ENCODE peak calls at places on chromosomes 4 and X, in ten cellular contexts. One of them, this sample, is unnamed.

GRCh38 chr4:56464581-56464980 is 2.8 kb upstream of the SRP72 start:
- DNase-seq in transverse colon: no peak
- DNase-seq in suprapubic skin: no peak
- DNase-seq in cardiac muscle cell: no peak
- DNase-seq in esophagus squamous epithelium: no peak
- DNase-seq in foreskin fibroblast: no peak
- DNase-seq in upper lobe of right lung: no peak
- DNase-seq in Panc1: no peak
- DNase-seq in right lobe of liver: no peak
- DNase-seq in SK-N-SH: no peak
- DNase-seq in this sample: no peak

GRCh38 chrX:44152867-44153266 is 179.7 kb upstream of the NDP start:
- DNase-seq in cardiac muscle cell: peak; percentile 41
- DNase-seq in right lobe of liver: no peak
- DNase-seq in suprapubic skin: no peak
- DNase-seq in transverse colon: no peak
- DNase-seq in upper lobe of right lung: no peak
- DNase-seq in SK-N-SH: no peak
- DNase-seq in foreskin fibroblast: no peak
- DNase-seq in esophagus squamous epithelium: no peak
- DNase-seq in Panc1: no peak
- DNase-seq in this sample: peak; percentile 42

GRCh38 chr4:87633239-87633638 is 16.8 kb upstream of the DMP1 start:
- DNase-seq in foreskin fibroblast: no peak
- DNase-seq in cardiac muscle cell: peak; percentile 80
- DNase-seq in suprapubic skin: no peak
- DNase-seq in upper lobe of right lung: no peak
- DNase-seq in transverse colon: no peak
- DNase-seq in right lobe of liver: no peak
- DNase-seq in Panc1: no peak
- DNase-seq in SK-N-SH: peak; percentile 24
- DNase-seq in esophagus squamous epithelium: no peak
- DNase-seq in this sample: peak; percentile 64

GRCh38 chr4:23579166-23579565 is 310.7 kb downstream of the PPARGC1A start:
- DNase-seq in esophagus squamous epithelium: no peak
- DNase-seq in SK-N-SH: no peak
- DNase-seq in cardiac muscle cell: no peak
- DNase-seq in transverse colon: no peak
- DNase-seq in right lobe of liver: no peak
- DNase-seq in upper lobe of right lung: no peak
- DNase-seq in Panc1: no peak
- DNase-seq in foreskin fibroblast: no peak
- DNase-seq in suprapubic skin: no peak
- DNase-seq in this sample: no peak

GRCh38 chr4:7945709-7946380 is 6.2 kb upstream of the AFAP1 start:
- DNase-seq in right lobe of liver: no peak
- DNase-seq in esophagus squamous epithelium: no peak
- DNase-seq in SK-N-SH: no peak
- DNase-seq in foreskin fibroblast: no peak
- DNase-seq in transverse colon: no peak
- DNase-seq in upper lobe of right lung: peak; percentile 10
- DNase-seq in Panc1: no peak
- DNase-seq in suprapubic skin: no peak
- DNase-seq in cardiac muscle cell: peak; percentile 65
- DNase-seq in this sample: peak; percentile 88

GRCh38 chr4:180028682-180029081 is 2214.5 kb upstream of the TENM3 start:
- DNase-seq in suprapubic skin: no peak
- DNase-seq in foreskin fibroblast: no peak
- DNase-seq in Panc1: no peak
- DNase-seq in SK-N-SH: peak; percentile 1
- DNase-seq in upper lobe of right lung: no peak
- DNase-seq in cardiac muscle cell: no peak
- DNase-seq in right lobe of liver: peak; percentile 25
- DNase-seq in esophagus squamous epithelium: no peak
- DNase-seq in transverse colon: peak; percentile 23
- DNase-seq in this sample: no peak

GRCh38 chrX:134718329-134719317 is 60.4 kb upstream of the PLAC1 start:
- DNase-seq in upper lobe of right lung: peak; percentile 60
- DNase-seq in suprapubic skin: no peak
- DNase-seq in esophagus squamous epithelium: no peak
- DNase-seq in cardiac muscle cell: peak; percentile 92
- DNase-seq in right lobe of liver: no peak
- DNase-seq in transverse colon: no peak
- DNase-seq in SK-N-SH: no peak
- DNase-seq in Panc1: peak; percentile 75
- DNase-seq in foreskin fibroblast: peak; percentile 92
- DNase-seq in this sample: peak; percentile 94

GRCh38 chr4:169655401-169655800 is 35.0 kb downstream of the CLCN3 start:
- DNase-seq in suprapubic skin: no peak
- DNase-seq in upper lobe of right lung: no peak
- DNase-seq in esophagus squamous epithelium: no peak
- DNase-seq in right lobe of liver: no peak
- DNase-seq in foreskin fibroblast: no peak
- DNase-seq in SK-N-SH: no peak
- DNase-seq in Panc1: no peak
- DNase-seq in transverse colon: no peak
- DNase-seq in cardiac muscle cell: no peak
- DNase-seq in this sample: no peak

GRCh38 chrX:29233592-29234179 is 646.4 kb downstream of the IL1RAPL1 start:
- DNase-seq in transverse colon: no peak
- DNase-seq in foreskin fibroblast: no peak
- DNase-seq in esophagus squamous epithelium: no peak
- DNase-seq in Panc1: no peak
- DNase-seq in SK-N-SH: no peak
- DNase-seq in cardiac muscle cell: no peak
- DNase-seq in right lobe of liver: no peak
- DNase-seq in upper lobe of right lung: no peak
- DNase-seq in suprapubic skin: no peak
- DNase-seq in this sample: no peak

GRCh38 chrX:10797493-10797892 is 177.1 kb upstream of the MID1 start:
- DNase-seq in suprapubic skin: no peak
- DNase-seq in Panc1: no peak
- DNase-seq in right lobe of liver: no peak
- DNase-seq in cardiac muscle cell: peak; percentile 15
- DNase-seq in upper lobe of right lung: no peak
- DNase-seq in esophagus squamous epithelium: no peak
- DNase-seq in transverse colon: no peak
- DNase-seq in foreskin fibroblast: peak; percentile 14
- DNase-seq in SK-N-SH: no peak
- DNase-seq in this sample: peak; percentile 30

GRCh38 chrX:68827848-68828562 is 816 bp upstream of the EFNB1 start:
- DNase-seq in esophagus squamous epithelium: peak; percentile 21
- DNase-seq in Panc1: peak; percentile 58
- DNase-seq in upper lobe of right lung: peak; percentile 85
- DNase-seq in transverse colon: peak; percentile 88
- DNase-seq in foreskin fibroblast: peak; percentile 52
- DNase-seq in right lobe of liver: peak; percentile 82
- DNase-seq in suprapubic skin: peak; percentile 85
- DNase-seq in cardiac muscle cell: peak; percentile 89
- DNase-seq in SK-N-SH: peak; percentile 77
- DNase-seq in this sample: peak; percentile 84

GRCh38 chr4:15702941-15703403 is at the start of gene BST1:
- DNase-seq in Panc1: no peak
- DNase-seq in SK-N-SH: peak; percentile 81
- DNase-seq in transverse colon: peak; percentile 81
- DNase-seq in cardiac muscle cell: peak; percentile 77
- DNase-seq in foreskin fibroblast: peak; percentile 45
- DNase-seq in suprapubic skin: peak; percentile 88
- DNase-seq in right lobe of liver: peak; percentile 68
- DNase-seq in upper lobe of right lung: peak; percentile 87
- DNase-seq in esophagus squamous epithelium: no peak
- DNase-seq in this sample: peak; percentile 63

GRCh38 chr4:93394488-93395185 is 433.9 kb upstream of the ATOH1 start:
- DNase-seq in esophagus squamous epithelium: no peak
- DNase-seq in transverse colon: no peak
- DNase-seq in cardiac muscle cell: peak; percentile 56
- DNase-seq in Panc1: no peak
- DNase-seq in SK-N-SH: no peak
- DNase-seq in right lobe of liver: no peak
- DNase-seq in upper lobe of right lung: no peak
- DNase-seq in suprapubic skin: no peak
- DNase-seq in foreskin fibroblast: peak; percentile 56
- DNase-seq in this sample: peak; percentile 30

GRCh38 chrX:123849096-123849495 is 10.8 kb upstream of the XIAP start:
- DNase-seq in transverse colon: no peak
- DNase-seq in esophagus squamous epithelium: no peak
- DNase-seq in right lobe of liver: no peak
- DNase-seq in foreskin fibroblast: no peak
- DNase-seq in upper lobe of right lung: no peak
- DNase-seq in Panc1: no peak
- DNase-seq in SK-N-SH: no peak
- DNase-seq in suprapubic skin: no peak
- DNase-seq in cardiac muscle cell: no peak
- DNase-seq in this sample: no peak

GRCh38 chr4:68163754-68164153 is 34.1 kb upstream of the TMPRSS11F start:
- DNase-seq in cardiac muscle cell: no peak
- DNase-seq in Panc1: no peak
- DNase-seq in transverse colon: no peak
- DNase-seq in upper lobe of right lung: no peak
- DNase-seq in suprapubic skin: no peak
- DNase-seq in esophagus squamous epithelium: no peak
- DNase-seq in right lobe of liver: no peak
- DNase-seq in SK-N-SH: no peak
- DNase-seq in foreskin fibroblast: no peak
- DNase-seq in this sample: no peak

GRCh38 chr4:1116837-1117236 is 3.5 kb upstream of the RNF212 start:
- DNase-seq in right lobe of liver: no peak
- DNase-seq in SK-N-SH: no peak
- DNase-seq in esophagus squamous epithelium: no peak
- DNase-seq in upper lobe of right lung: no peak
- DNase-seq in cardiac muscle cell: peak; percentile 17
- DNase-seq in transverse colon: no peak
- DNase-seq in Panc1: no peak
- DNase-seq in suprapubic skin: no peak
- DNase-seq in foreskin fibroblast: no peak
- DNase-seq in this sample: peak; percentile 17
- TF ChIP-seq CTCF in right lobe of liver: no peak
- TF ChIP-seq CTCF in SK-N-SH: no peak
- TF ChIP-seq CTCF in esophagus squamous epithelium: no peak
- TF ChIP-seq CTCF in upper lobe of right lung: no peak
- TF ChIP-seq CTCF in cardiac muscle cell: no peak
- TF ChIP-seq CTCF in transverse colon: no peak
- TF ChIP-seq CTCF in Panc1: peak; percentile 22
- TF ChIP-seq CTCF in suprapubic skin: no peak
- TF ChIP-seq CTCF in foreskin fibroblast: no peak
- TF ChIP-seq CTCF in this sample: peak; percentile 17

GRCh38 chr4:57602133-57602532 is 491.9 kb upstream of the IGFBP7 start:
- DNase-seq in cardiac muscle cell: no peak
- DNase-seq in suprapubic skin: no peak
- DNase-seq in foreskin fibroblast: no peak
- DNase-seq in esophagus squamous epithelium: no peak
- DNase-seq in right lobe of liver: no peak
- DNase-seq in Panc1: no peak
- DNase-seq in transverse colon: no peak
- DNase-seq in SK-N-SH: no peak
- DNase-seq in upper lobe of right lung: no peak
- DNase-seq in this sample: no peak

GRCh38 chr4:57607616-57608150 is 497.5 kb upstream of the IGFBP7 start:
- DNase-seq in SK-N-SH: no peak
- DNase-seq in upper lobe of right lung: no peak
- DNase-seq in suprapubic skin: no peak
- DNase-seq in foreskin fibroblast: no peak
- DNase-seq in esophagus squamous epithelium: no peak
- DNase-seq in Panc1: no peak
- DNase-seq in cardiac muscle cell: no peak
- DNase-seq in transverse colon: no peak
- DNase-seq in right lobe of liver: no peak
- DNase-seq in this sample: no peak

DNA sequence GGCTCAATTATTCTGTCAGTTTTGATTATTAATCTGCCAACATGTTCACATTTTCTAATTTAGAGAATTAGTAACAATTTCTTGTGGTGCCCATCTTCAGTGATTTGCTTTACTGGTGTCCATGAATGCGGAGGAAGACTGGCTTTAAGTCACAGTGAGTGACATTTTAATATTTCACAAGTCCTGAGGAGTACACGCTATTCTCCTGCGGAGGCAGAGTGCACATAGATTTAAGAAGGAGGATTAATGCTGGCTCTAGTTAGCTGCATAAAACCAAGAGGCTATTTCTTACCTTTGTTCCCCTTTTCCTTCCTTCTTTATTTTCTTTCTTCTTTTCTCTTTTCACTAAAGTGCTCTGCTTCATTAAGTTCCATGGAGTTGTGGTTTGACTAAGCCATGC is 495.2 kb upstream of the IGFBP7 start:
- DNase-seq in suprapubic skin: no peak
- DNase-seq in foreskin fibroblast: no peak
- DNase-seq in esophagus squamous epithelium: no peak
- DNase-seq in Panc1: no peak
- DNase-seq in upper lobe of right lung: no peak
- DNase-seq in cardiac muscle cell: no peak
- DNase-seq in right lobe of liver: no peak
- DNase-seq in SK-N-SH: no peak
- DNase-seq in transverse colon: no peak
- DNase-seq in this sample: no peak
- TF ChIP-seq CTCF in suprapubic skin: no peak
- TF ChIP-seq CTCF in foreskin fibroblast: no peak
- TF ChIP-seq CTCF in esophagus squamous epithelium: no peak
- TF ChIP-seq CTCF in Panc1: no peak
- TF ChIP-seq CTCF in upper lobe of right lung: no peak
- TF ChIP-seq CTCF in cardiac muscle cell: no peak
- TF ChIP-seq CTCF in right lobe of liver: no peak
- TF ChIP-seq CTCF in SK-N-SH: no peak
- TF ChIP-seq CTCF in transverse colon: no peak
- TF ChIP-seq CTCF in this sample: no peak

DNA sequence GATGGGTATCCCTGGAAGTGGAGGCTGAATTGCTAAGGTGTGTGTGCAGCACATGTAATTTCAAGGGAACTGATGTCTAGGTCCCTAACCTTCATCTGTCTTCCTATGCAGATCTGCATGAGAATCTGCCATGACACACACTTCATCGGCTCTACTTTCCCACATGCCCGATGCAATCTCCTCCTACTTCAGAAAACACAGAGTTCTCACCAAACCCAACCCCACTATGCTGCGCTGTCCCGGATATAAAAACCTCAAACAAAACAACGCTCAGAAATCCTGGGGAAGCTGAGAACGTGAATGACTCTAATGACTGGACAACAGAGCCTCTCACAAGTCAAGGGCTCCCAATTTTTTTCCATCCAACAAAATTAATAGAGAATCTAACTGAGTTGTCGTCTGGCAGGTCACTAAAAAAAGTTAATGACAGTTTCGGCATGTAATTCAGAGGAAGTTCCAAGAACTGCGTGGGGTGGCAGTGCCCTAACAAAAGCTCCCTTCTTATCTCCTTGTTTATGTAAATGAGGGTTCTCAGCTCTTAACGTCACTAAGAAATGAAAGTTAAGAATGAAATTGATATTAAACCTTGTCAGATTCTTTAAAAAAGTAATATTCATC is 39.0 kb downstream of the STX18 start:
- DNase-seq in Panc1: no peak
- DNase-seq in esophagus squamous epithelium: no peak
- DNase-seq in cardiac muscle cell: peak; percentile 66
- DNase-seq in suprapubic skin: no peak
- DNase-seq in transverse colon: no peak
- DNase-seq in foreskin fibroblast: no peak
- DNase-seq in SK-N-SH: no peak
- DNase-seq in upper lobe of right lung: no peak
- DNase-seq in right lobe of liver: no peak
- DNase-seq in this sample: no peak
- TF ChIP-seq CTCF in Panc1: no peak
- TF ChIP-seq CTCF in esophagus squamous epithelium: no peak
- TF ChIP-seq CTCF in cardiac muscle cell: no peak
- TF ChIP-seq CTCF in suprapubic skin: no peak
- TF ChIP-seq CTCF in transverse colon: no peak
- TF ChIP-seq CTCF in foreskin fibroblast: no peak
- TF ChIP-seq CTCF in SK-N-SH: no peak
- TF ChIP-seq CTCF in upper lobe of right lung: no peak
- TF ChIP-seq CTCF in right lobe of liver: no peak
- TF ChIP-seq CTCF in this sample: no peak

GRCh38 chr4:52979020-52979419 is 116.9 kb downstream of the RASL11B start:
- DNase-seq in suprapubic skin: no peak
- DNase-seq in esophagus squamous epithelium: no peak
- DNase-seq in SK-N-SH: no peak
- DNase-seq in transverse colon: no peak
- DNase-seq in Panc1: no peak
- DNase-seq in cardiac muscle cell: no peak
- DNase-seq in foreskin fibroblast: no peak
- DNase-seq in right lobe of liver: no peak
- DNase-seq in upper lobe of right lung: no peak
- DNase-seq in this sample: no peak
- TF ChIP-seq CTCF in suprapubic skin: no peak
- TF ChIP-seq CTCF in esophagus squamous epithelium: no peak
- TF ChIP-seq CTCF in SK-N-SH: no peak
- TF ChIP-seq CTCF in transverse colon: no peak
- TF ChIP-seq CTCF in Panc1: no peak
- TF ChIP-seq CTCF in cardiac muscle cell: no peak
- TF ChIP-seq CTCF in foreskin fibroblast: no peak
- TF ChIP-seq CTCF in right lobe of liver: no peak
- TF ChIP-seq CTCF in upper lobe of right lung: no peak
- TF ChIP-seq CTCF in this sample: no peak